ENCODE peak calls at places on chromosomes 1 and 21, in seven cellular contexts. M, P, K, B, L, Z and J are unnamed samples.

GRCh38 chr1:227888404-227889046 is 59.2 kb downstream of the WNT9A start:
- DNase-seq in P (no peak), M (no peak), Z (peak; percentile 61), L (peak; percentile 6), B (no peak), K (peak; percentile 25), J (no peak)

GRCh38 chr1:30665216-30665615 is 58.2 kb downstream of the MATN1 start:
- DNase-seq in L (no peak), Z (no peak), K (no peak), P (no peak), B (no peak), M (no peak), J (no peak)

GRCh38 chr1:63888984-63889383 is 115.2 kb downstream of the ROR1 start:
- DNase-seq in B (peak; percentile 88), Z (no peak), L (no peak), P (no peak), M (peak; percentile 96), K (no peak), J (no peak)

GRCh38 chr1:35345439-35345981 is 77.0 kb downstream of the ZMYM4 start:
- DNase-seq in M (peak; percentile 40), B (peak; percentile 74), K (no peak), P (no peak), L (no peak), Z (no peak), J (no peak)

GRCh38 chr21:31493350-31493880 is 149.4 kb upstream of the TIAM1 start:
- DNase-seq in M (no peak), B (no peak), Z (no peak), P (no peak), K (no peak), L (no peak), J (no peak)

GRCh38 chr21:38945536-38946245 is 140.0 kb downstream of the ETS2 start:
- DNase-seq in P (no peak), K (no peak), B (peak; percentile 59), M (peak; percentile 58), Z (no peak), L (no peak), J (no peak)

GRCh38 chr1:21234779-21235178 is 55.5 kb downstream of the ECE1 start:
- DNase-seq in B (no peak), L (no peak), Z (no peak), P (no peak), M (peak; percentile 83), K (no peak), J (no peak)

GRCh38 chr1:50419192-50419906 is 3.9 kb downstream of the DMRTA2 start:
- DNase-seq in Z (no peak), B (no peak), L (no peak), K (no peak), P (peak; percentile 37), M (no peak), J (no peak)

GRCh38 chr1:61393575-61393974 is 311.2 kb downstream of the NFIA start:
- DNase-seq in M (no peak), K (no peak), Z (no peak), P (no peak), L (no peak), B (no peak), J (no peak)

GRCh38 chr1:154420172-154420571 is 15.0 kb downstream of the IL6R start:
- DNase-seq in Z (peak; percentile 98), P (peak; percentile 76), M (peak; percentile 91), L (peak; percentile 71), K (peak; percentile 89), B (peak; percentile 90), J (no peak)

GRCh38 chr1:18640228-18641004 is 9.8 kb downstream of the PAX7 start:
- DNase-seq in M (no peak), K (no peak), L (no peak), B (no peak), P (no peak), Z (no peak), J (no peak)

GRCh38 chr21:31310750-31311149 is 33.3 kb downstream of the TIAM1 start:
- DNase-seq in M (peak; percentile 81), L (no peak), P (no peak), Z (no peak), K (no peak), B (peak; percentile 56), J (no peak)

GRCh38 chr1:219701453-219701852 is 88.5 kb upstream of the ZC3H11B start:
- DNase-seq in L (no peak), M (no peak), P (no peak), B (no peak), Z (no peak), K (no peak), J (no peak)

GRCh38 chr1:203627819-203628184 is 1.2 kb downstream of the ATP2B4 start:
- DNase-seq in B (peak; percentile 47), Z (no peak), L (no peak), M (no peak), K (no peak), P (peak; percentile 36), J (peak; percentile 35)

GRCh38 chr1:25033828-25034451 is 103.9 kb upstream of the RUNX3 start:
- DNase-seq in K (no peak), B (no peak), P (peak; percentile 28), Z (peak; percentile 73), M (no peak), L (no peak), J (no peak)

GRCh38 chr21:27306821-27307746 is 340.2 kb upstream of the ADAMTS5 start:
- DNase-seq in B (peak; percentile 40), M (peak; percentile 22), L (no peak), K (no peak), Z (no peak), P (no peak), J (no peak)

GRCh38 chr1:10665930-10666850 is 130.3 kb downstream of the CASZ1 start:
- DNase-seq in B (no peak), L (no peak), K (no peak), P (peak; percentile 84), Z (peak; percentile 96), M (no peak), J (no peak)

GRCh38 chr1:40861227-40862003 is 748 bp downstream of the CITED4 start:
- DNase-seq in B (peak; percentile 48), M (peak; percentile 48), K (peak; percentile 65), P (peak; percentile 57), L (no peak), Z (peak; percentile 74), J (no peak)

GRCh38 chr21:24895885-24896734 is 711.2 kb downstream of the MRPL39 start:
- DNase-seq in L (no peak), Z (no peak), B (peak; percentile 52), K (peak; percentile 29), P (peak; percentile 10), M (peak; percentile 25), J (no peak)
- TF ChIP-seq CTCF in L (no peak), Z (no peak), B (peak; percentile 52), K (peak; percentile 39), P (peak; percentile 49), M (peak; percentile 43), J (peak; percentile 19)

GRCh38 chr1:223471566-223471965 is 78.4 kb downstream of the CCDC185 start:
- DNase-seq in P (no peak), L (no peak), M (no peak), B (no peak), K (no peak), Z (no peak), J (no peak)
- TF ChIP-seq CTCF in P (no peak), L (no peak), M (no peak), B (no peak), K (no peak), Z (no peak), J (no peak)

DNA sequence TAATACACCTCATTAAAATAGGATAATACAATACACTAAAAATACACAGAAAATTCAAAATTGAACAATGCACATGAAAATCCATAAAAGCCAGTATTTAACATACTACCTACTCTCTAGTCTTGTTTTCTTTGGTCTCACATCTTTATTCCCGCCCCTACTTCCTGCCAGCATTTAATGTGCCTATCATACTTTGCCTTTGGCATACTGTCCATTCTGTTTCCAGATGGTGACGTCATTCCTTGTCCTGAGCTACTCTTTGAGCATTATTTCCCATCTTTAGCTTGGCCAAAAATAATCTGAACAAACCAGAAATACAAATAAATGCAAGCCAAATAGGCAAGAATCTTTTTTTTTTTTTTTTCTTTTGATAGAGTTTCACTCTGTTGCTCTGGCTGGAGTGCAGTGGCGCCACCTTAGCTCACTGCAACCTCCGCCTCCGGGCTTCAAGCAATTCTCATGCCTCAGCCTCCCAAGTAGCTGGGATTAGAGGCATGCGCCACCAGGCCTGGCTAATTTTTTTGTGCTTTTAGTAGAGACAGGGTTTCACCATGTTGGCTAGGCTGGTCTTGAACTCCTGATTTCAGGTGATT is 4.4 kb downstream of the HFM1 start:
- DNase-seq in M (no peak), K (no peak), Z (no peak), P (no peak), B (peak; percentile 15), L (no peak), J (no peak)
- TF ChIP-seq CTCF in M (no peak), K (no peak), Z (no peak), P (no peak), B (no peak), L (no peak), J (no peak)

GRCh38 chr1:210715072-210715471 is 386.4 kb downstream of the HHAT start:
- DNase-seq in K (no peak), M (no peak), L (no peak), B (no peak), P (no peak), Z (no peak), J (no peak)

GRCh38 chr1:210706246-210706645 is 377.5 kb downstream of the HHAT start:
- DNase-seq in K (no peak), L (no peak), M (no peak), Z (no peak), P (no peak), B (no peak), J (no peak)

GRCh38 chr1:210707300-210707699 is 378.6 kb downstream of the HHAT start:
- DNase-seq in M (no peak), K (no peak), B (no peak), L (no peak), Z (no peak), P (no peak), J (no peak)

GRCh38 chr1:210709694-210710093 is 381.0 kb downstream of the HHAT start:
- DNase-seq in P (no peak), B (no peak), K (no peak), M (no peak), Z (no peak), L (no peak), J (no peak)

GRCh38 chr1:210711825-210712224 is 383.1 kb downstream of the HHAT start:
- DNase-seq in B (no peak), P (peak; percentile 58), L (no peak), K (no peak), Z (no peak), M (no peak), J (no peak)
- TF ChIP-seq CTCF in B (no peak), P (no peak), L (no peak), K (no peak), Z (no peak), M (no peak), J (no peak)

GRCh38 chr1:26608895-26609294 is 79.3 kb downstream of the RPS6KA1 start:
- DNase-seq in K (no peak), Z (no peak), M (no peak), P (no peak), B (peak; percentile 15), L (no peak), J (peak; percentile 24)
- TF ChIP-seq CTCF in K (no peak), Z (no peak), M (no peak), P (no peak), B (no peak), L (no peak), J (peak; percentile 45)

GRCh38 chr1:5949074-5949760 is 43.0 kb downstream of the NPHP4 start:
- DNase-seq in B (no peak), L (no peak), K (no peak), P (no peak), M (no peak), Z (no peak), J (no peak)
- TF ChIP-seq CTCF in B (peak; percentile 16), L (no peak), K (no peak), P (no peak), M (peak; percentile 1), Z (no peak), J (peak; percentile 68)